ENCODE peak calls at places on chromosomes 16 and 17, in six cellular contexts. O, E, C, Q, M and I are unnamed samples.

GRCh38 chr16:72689851-72690250 is 358.1 kb downstream of the ZFHX3 start:
- DNase-seq in C (no peak), E (no peak), Q (peak; percentile 33), O (no peak), M (no peak), I (no peak)

GRCh38 chr16:50251375-50252081 is 14.8 kb upstream of the ADCY7 start:
- DNase-seq in E (peak; percentile 77), C (no peak), Q (peak; percentile 85), O (peak; percentile 54), M (no peak), I (no peak)

GRCh38 chr17:68461589-68461988 is 4.3 kb upstream of the WIPI1 start:
- DNase-seq in C (no peak), O (no peak), E (no peak), Q (no peak), M (no peak), I (no peak)

GRCh38 chr16:84532299-84532724 is 27.9 kb upstream of the MEAK7 start:
- DNase-seq in C (no peak), O (peak; percentile 81), E (no peak), Q (peak; percentile 97), M (no peak), I (no peak)

GRCh38 chr17:76626442-76626841 is 17.1 kb downstream of the ST6GALNAC1 start:
- DNase-seq in C (no peak), E (no peak), O (peak; percentile 74), Q (no peak), M (no peak), I (no peak)

GRCh38 chr17:76946111-76946771 is 78.0 kb downstream of the MGAT5B start:
- DNase-seq in C (no peak), M (no peak), Q (no peak), E (no peak), O (no peak), I (no peak)

GRCh38 chr17:10243905-10244844 is 45.8 kb upstream of the GAS7 start:
- DNase-seq in O (no peak), M (no peak), C (no peak), E (no peak), Q (peak; percentile 78), I (no peak)

GRCh38 chr17:20095366-20096080 is 86.4 kb downstream of the SPECC1 start:
- DNase-seq in M (peak; percentile 22), C (no peak), O (peak; percentile 43), Q (peak; percentile 56), E (peak; percentile 63), I (peak; percentile 49)

GRCh38 chr17:57678393-57678792 is 66.7 kb downstream of the CCDC182 start:
- DNase-seq in E (no peak), C (no peak), O (no peak), Q (no peak), M (no peak), I (no peak)

GRCh38 chr17:41415833-41416335 is 8.5 kb downstream of the KRT37 start:
- DNase-seq in Q (no peak), O (no peak), E (no peak), M (no peak), C (no peak), I (no peak)

GRCh38 chr17:47872651-47873161 is 21.7 kb upstream of the SP6 start:
- DNase-seq in Q (no peak), O (no peak), C (no peak), E (no peak), M (no peak), I (no peak)

GRCh38 chr17:37081287-37081686 is 132.5 kb downstream of the AATF start:
- DNase-seq in M (no peak), E (no peak), O (peak; percentile 11), C (no peak), Q (peak; percentile 71), I (no peak)

GRCh38 chr17:79707931-79708891 is 22.5 kb upstream of the ENPP7 start:
- DNase-seq in M (peak; percentile 69), C (peak; percentile 75), O (peak; percentile 33), Q (peak; percentile 55), E (peak; percentile 73), I (peak; percentile 81)

GRCh38 chr17:7887038-7887481 is 1.5 kb upstream of the CHD3 start:
- DNase-seq in E (no peak), M (no peak), Q (no peak), O (no peak), C (no peak), I (no peak)

GRCh38 chr16:23642246-23642774 is 1.0 kb downstream of the DCTN5 start:
- DNase-seq in C (no peak), Q (no peak), O (no peak), E (no peak), M (no peak), I (no peak)

GRCh38 chr16:30000768-30001631 is 5.0 kb downstream of the INO80E start:
- DNase-seq in O (no peak), E (no peak), M (no peak), C (no peak), Q (no peak), I (no peak)
- TF ChIP-seq CTCF in O (no peak), E (no peak), M (no peak), C (no peak), Q (no peak), I (no peak)

GRCh38 chr17:32341857-32342602 is at the start of gene C17orf75:
- DNase-seq in C (peak; percentile 84), O (peak; percentile 85), E (peak; percentile 68), M (peak; percentile 87), Q (peak; percentile 84), I (peak; percentile 70)
- TF ChIP-seq CTCF in C (no peak), O (no peak), E (no peak), M (no peak), Q (no peak), I (no peak)

GRCh38 chr16:4610011-4611005 is 4.4 kb downstream of the UBALD1 start:
- DNase-seq in C (no peak), M (no peak), E (no peak), O (no peak), Q (no peak), I (no peak)
- TF ChIP-seq CTCF in C (no peak), M (no peak), E (no peak), O (no peak), Q (no peak), I (no peak)

GRCh38 chr16:62036101-62036806 is at the start of gene CDH8:
- DNase-seq in O (peak; percentile 35), M (no peak), C (no peak), Q (no peak), E (no peak), I (peak; percentile 69)

GRCh38 chr16:62038225-62038624 is 2.0 kb upstream of the CDH8 start:
- DNase-seq in E (peak; percentile 6), C (no peak), O (peak; percentile 78), M (no peak), Q (no peak), I (no peak)

GRCh38 chr16:62036807-62037135 is 533 bp upstream of the CDH8 start:
- DNase-seq in O (no peak), C (no peak), E (no peak), Q (no peak), M (no peak), I (peak; percentile 15)

GRCh38 chr16:62038646-62039045 is 2.4 kb upstream of the CDH8 start:
- DNase-seq in C (no peak), Q (no peak), E (no peak), O (no peak), M (no peak), I (no peak)

GRCh38 chr16:62041401-62041800 is 5.2 kb upstream of the CDH8 start:
- DNase-seq in C (no peak), M (peak; percentile 3), O (peak; percentile 61), Q (peak; percentile 3), E (peak; percentile 68), I (peak; percentile 36)
- TF ChIP-seq CTCF in C (no peak), M (no peak), O (peak; percentile 70), Q (peak; percentile 16), E (peak; percentile 70), I (peak; percentile 49)

DNA sequence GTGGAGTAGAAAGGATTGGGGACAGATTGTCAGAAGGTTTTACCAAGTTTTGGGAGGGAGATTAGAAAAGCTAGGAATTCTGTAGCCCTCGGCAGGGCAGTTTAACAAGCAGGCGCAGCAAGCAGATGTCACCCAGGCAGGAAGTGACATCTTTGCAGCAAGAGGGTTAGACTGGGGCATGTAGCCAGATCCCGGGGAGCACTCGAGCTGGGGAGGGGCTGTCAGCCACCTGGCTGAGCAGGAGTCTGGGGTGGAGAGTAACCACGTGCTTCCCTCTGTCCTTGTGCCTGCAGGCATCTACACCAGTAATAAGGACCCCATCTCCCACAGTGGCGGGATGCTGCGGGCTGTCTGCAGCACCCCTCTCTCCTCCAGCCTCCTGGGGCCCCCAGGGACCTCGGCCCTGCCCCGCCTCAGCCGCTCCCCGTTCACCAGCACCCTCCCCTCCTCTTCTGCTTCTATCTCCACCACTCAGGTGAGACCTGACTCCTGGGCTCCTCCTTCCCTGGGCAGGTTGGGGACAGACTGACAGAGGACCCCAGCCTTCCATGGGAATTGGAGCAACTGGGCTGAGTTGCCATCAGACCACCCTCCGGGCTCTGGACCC is 12.2 kb downstream of the MLLT6 start:
- DNase-seq in E (no peak), C (no peak), O (no peak), M (no peak), Q (no peak), I (no peak)
- TF ChIP-seq CTCF in E (no peak), C (no peak), O (no peak), M (no peak), Q (no peak), I (no peak)

GRCh38 chr17:43040655-43041054 is 15.6 kb downstream of the RND2 start:
- DNase-seq in O (no peak), M (no peak), Q (no peak), E (no peak), C (no peak), I (no peak)

GRCh38 chr17:43039646-43040045 is 14.6 kb downstream of the RND2 start:
- DNase-seq in E (no peak), O (no peak), Q (no peak), C (no peak), M (no peak), I (no peak)

GRCh38 chr17:43043306-43043705 is 18.3 kb downstream of the RND2 start:
- DNase-seq in Q (no peak), E (no peak), O (no peak), C (no peak), M (no peak), I (no peak)

GRCh38 chr17:43044024-43044423 is 19.0 kb downstream of the RND2 start:
- DNase-seq in O (no peak), E (no peak), M (no peak), Q (no peak), C (no peak), I (no peak)

GRCh38 chr17:43042025-43042424 is 17.0 kb downstream of the RND2 start:
- DNase-seq in E (no peak), O (no peak), C (no peak), Q (no peak), M (no peak), I (no peak)
- TF ChIP-seq CTCF in E (no peak), O (no peak), C (no peak), Q (no peak), M (no peak), I (no peak)

DNA sequence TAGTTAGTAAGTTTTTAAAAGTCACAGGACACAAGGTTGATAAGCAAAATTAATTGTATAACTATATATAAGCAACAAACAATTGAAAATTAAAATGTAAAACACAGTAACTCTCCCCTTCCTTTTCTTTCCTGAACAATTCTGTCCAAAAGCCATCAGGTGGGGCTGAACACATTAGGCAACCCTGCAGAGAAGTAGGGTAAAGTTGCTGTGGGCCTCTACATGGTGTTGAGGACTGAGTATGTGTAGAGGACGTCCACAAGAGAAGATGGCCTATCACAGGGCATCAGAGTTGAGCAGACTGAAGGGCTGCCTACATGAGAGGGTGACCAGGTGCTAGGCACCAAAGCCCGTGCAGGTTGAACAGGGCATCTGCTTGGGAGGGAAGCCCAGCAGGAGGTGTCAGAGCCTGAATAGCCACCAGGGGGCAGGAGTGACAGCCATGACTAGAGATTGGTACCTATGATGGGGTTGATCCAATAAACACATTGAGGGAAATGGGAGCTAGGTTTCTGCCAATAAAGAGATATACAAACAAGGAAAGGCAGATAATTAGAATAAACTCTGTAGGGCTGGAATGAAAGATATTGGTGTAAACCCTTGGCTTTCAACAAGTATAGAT is 415.1 kb downstream of the NPIPA8 start:
- DNase-seq in C (peak; percentile 54), O (peak; percentile 21), M (peak; percentile 13), Q (no peak), E (peak; percentile 3), I (peak; percentile 15)
- TF ChIP-seq CTCF in C (peak; percentile 70), O (peak; percentile 15), M (peak; percentile 23), Q (no peak), E (peak; percentile 31), I (peak; percentile 11)